ENCODE peak calls at places on chromosomes 12 and 14, in seven cellular contexts. One of them, this sample, is unnamed.

GRCh38 chr12:54723653-54724256 is 75.6 kb upstream of the DCD start:
- DNase-seq in CD4-positive, alpha-beta T cell: peak; percentile 8
- DNase-seq in right atrium auricular region: no peak
- DNase-seq in Calu3: peak; percentile 21
- DNase-seq in adrenal gland: no peak
- DNase-seq in A673: peak; percentile 75
- DNase-seq in A549: no peak
- DNase-seq in this sample: no peak

GRCh38 chr14:71698027-71698426 is 234.2 kb upstream of the RGS6 start:
- DNase-seq in Calu3: no peak
- DNase-seq in A673: no peak
- DNase-seq in adrenal gland: no peak
- DNase-seq in A549: no peak
- DNase-seq in CD4-positive, alpha-beta T cell: no peak
- DNase-seq in right atrium auricular region: no peak
- DNase-seq in this sample: no peak

GRCh38 chr12:77615331-77615730 is 215.4 kb upstream of the NAV3 start:
- DNase-seq in A673: peak; percentile 55
- DNase-seq in right atrium auricular region: no peak
- DNase-seq in A549: no peak
- DNase-seq in adrenal gland: no peak
- DNase-seq in Calu3: no peak
- DNase-seq in CD4-positive, alpha-beta T cell: no peak
- DNase-seq in this sample: no peak

GRCh38 chr14:41482861-41483260 is 123.8 kb upstream of the LRFN5 start:
- DNase-seq in adrenal gland: no peak
- DNase-seq in A673: no peak
- DNase-seq in CD4-positive, alpha-beta T cell: no peak
- DNase-seq in Calu3: no peak
- DNase-seq in A549: no peak
- DNase-seq in right atrium auricular region: no peak
- DNase-seq in this sample: no peak

GRCh38 chr14:76929927-76930326 is 98.6 kb downstream of the IRF2BPL start:
- DNase-seq in Calu3: no peak
- DNase-seq in A549: no peak
- DNase-seq in adrenal gland: peak; percentile 87
- DNase-seq in CD4-positive, alpha-beta T cell: peak; percentile 43
- DNase-seq in A673: no peak
- DNase-seq in right atrium auricular region: no peak
- DNase-seq in this sample: no peak

GRCh38 chr14:105010106-105010505 is 10.8 kb downstream of the CDCA4 start:
- DNase-seq in A549: no peak
- DNase-seq in adrenal gland: no peak
- DNase-seq in CD4-positive, alpha-beta T cell: no peak
- DNase-seq in A673: no peak
- DNase-seq in right atrium auricular region: no peak
- DNase-seq in Calu3: no peak
- DNase-seq in this sample: no peak

GRCh38 chr12:92740421-92740820 is 37.6 kb downstream of the PLEKHG7 start:
- DNase-seq in right atrium auricular region: no peak
- DNase-seq in Calu3: no peak
- DNase-seq in CD4-positive, alpha-beta T cell: no peak
- DNase-seq in A549: no peak
- DNase-seq in A673: no peak
- DNase-seq in adrenal gland: no peak
- DNase-seq in this sample: no peak

GRCh38 chr14:100640481-100641273 is 53.5 kb upstream of the BEGAIN start:
- DNase-seq in A549: no peak
- DNase-seq in A673: no peak
- DNase-seq in right atrium auricular region: no peak
- DNase-seq in Calu3: no peak
- DNase-seq in CD4-positive, alpha-beta T cell: peak; percentile 74
- DNase-seq in adrenal gland: no peak
- DNase-seq in this sample: no peak

GRCh38 chr14:52458721-52459085 is 93.6 kb downstream of the TXNDC16 start:
- DNase-seq in right atrium auricular region: no peak
- DNase-seq in Calu3: no peak
- DNase-seq in CD4-positive, alpha-beta T cell: no peak
- DNase-seq in adrenal gland: no peak
- DNase-seq in A549: no peak
- DNase-seq in A673: no peak
- DNase-seq in this sample: no peak

GRCh38 chr14:20631821-20632389 is 9.6 kb downstream of the OR6S1 start:
- DNase-seq in adrenal gland: peak; percentile 63
- DNase-seq in A673: peak; percentile 45
- DNase-seq in Calu3: peak; percentile 74
- DNase-seq in right atrium auricular region: no peak
- DNase-seq in CD4-positive, alpha-beta T cell: no peak
- DNase-seq in A549: peak; percentile 71
- DNase-seq in this sample: no peak

GRCh38 chr14:77026930-77027537 is 1.5 kb downstream of the IRF2BPL start:
- DNase-seq in A549: no peak
- DNase-seq in A673: peak; percentile 82
- DNase-seq in adrenal gland: peak; percentile 40
- DNase-seq in right atrium auricular region: no peak
- DNase-seq in CD4-positive, alpha-beta T cell: peak; percentile 54
- DNase-seq in Calu3: peak; percentile 56
- DNase-seq in this sample: no peak

GRCh38 chr12:68207276-68207675 is 18.3 kb downstream of the IL26 start:
- DNase-seq in adrenal gland: no peak
- DNase-seq in CD4-positive, alpha-beta T cell: no peak
- DNase-seq in right atrium auricular region: no peak
- DNase-seq in Calu3: no peak
- DNase-seq in A549: no peak
- DNase-seq in A673: no peak
- DNase-seq in this sample: no peak

GRCh38 chr12:86334071-86334470 is 77.9 kb upstream of the MGAT4C start:
- DNase-seq in adrenal gland: no peak
- DNase-seq in right atrium auricular region: no peak
- DNase-seq in CD4-positive, alpha-beta T cell: no peak
- DNase-seq in A673: no peak
- DNase-seq in Calu3: no peak
- DNase-seq in A549: no peak
- DNase-seq in this sample: no peak

GRCh38 chr14:71468701-71469100 is 463.5 kb upstream of the RGS6 start:
- DNase-seq in right atrium auricular region: no peak
- DNase-seq in Calu3: no peak
- DNase-seq in A549: no peak
- DNase-seq in A673: no peak
- DNase-seq in adrenal gland: no peak
- DNase-seq in CD4-positive, alpha-beta T cell: no peak
- DNase-seq in this sample: no peak

GRCh38 chr14:70027785-70028428 is 148.7 kb downstream of the SMOC1 start:
- DNase-seq in Calu3: peak; percentile 87
- DNase-seq in adrenal gland: peak; percentile 72
- DNase-seq in CD4-positive, alpha-beta T cell: peak; percentile 41
- DNase-seq in A549: peak; percentile 81
- DNase-seq in A673: peak; percentile 65
- DNase-seq in right atrium auricular region: peak; percentile 70
- DNase-seq in this sample: peak; percentile 90

GRCh38 chr12:118332511-118332910 is 40.2 kb downstream of the TAOK3 start:
- DNase-seq in right atrium auricular region: no peak
- DNase-seq in A549: no peak
- DNase-seq in A673: peak; percentile 84
- DNase-seq in Calu3: no peak
- DNase-seq in adrenal gland: no peak
- DNase-seq in CD4-positive, alpha-beta T cell: no peak
- DNase-seq in this sample: no peak

GRCh38 chr12:71797506-71797905 is 42.1 kb upstream of the TBC1D15 start:
- DNase-seq in right atrium auricular region: no peak
- DNase-seq in CD4-positive, alpha-beta T cell: no peak
- DNase-seq in A673: no peak
- DNase-seq in A549: no peak
- DNase-seq in Calu3: no peak
- DNase-seq in adrenal gland: no peak
- DNase-seq in this sample: no peak

GRCh38 chr12:105198961-105199360 is 37.0 kb downstream of the APPL2 start:
- DNase-seq in adrenal gland: peak; percentile 46
- DNase-seq in Calu3: no peak
- DNase-seq in right atrium auricular region: no peak
- DNase-seq in A673: no peak
- DNase-seq in CD4-positive, alpha-beta T cell: no peak
- DNase-seq in A549: no peak
- DNase-seq in this sample: no peak

GRCh38 chr12:116818341-116818856 is 62.8 kb downstream of the HRK start:
- DNase-seq in CD4-positive, alpha-beta T cell: peak; percentile 13
- DNase-seq in Calu3: no peak
- DNase-seq in A549: no peak
- DNase-seq in A673: peak; percentile 23
- DNase-seq in adrenal gland: peak; percentile 65
- DNase-seq in right atrium auricular region: peak; percentile 73
- DNase-seq in this sample: no peak

GRCh38 chr12:117188961-117189724 is 1.1 kb downstream of the FBXO21 start:
- DNase-seq in right atrium auricular region: no peak
- DNase-seq in CD4-positive, alpha-beta T cell: no peak
- DNase-seq in adrenal gland: peak; percentile 59
- DNase-seq in A549: no peak
- DNase-seq in Calu3: no peak
- DNase-seq in A673: peak; percentile 22
- DNase-seq in this sample: no peak

GRCh38 chr12:52260351-52261210 is 13.9 kb upstream of the KRT86 start:
- DNase-seq in CD4-positive, alpha-beta T cell: no peak
- DNase-seq in A549: no peak
- DNase-seq in A673: no peak
- DNase-seq in Calu3: no peak
- DNase-seq in right atrium auricular region: no peak
- DNase-seq in adrenal gland: no peak
- DNase-seq in this sample: no peak

GRCh38 chr12:54166543-54167499 is 22.0 kb downstream of the SMUG1 start:
- DNase-seq in Calu3: no peak
- DNase-seq in CD4-positive, alpha-beta T cell: no peak
- DNase-seq in right atrium auricular region: no peak
- DNase-seq in A549: no peak
- DNase-seq in adrenal gland: no peak
- DNase-seq in A673: no peak
- DNase-seq in this sample: no peak

GRCh38 chr14:94043111-94043755 is 17.1 kb downstream of the OTUB2 start:
- DNase-seq in right atrium auricular region: no peak
- DNase-seq in Calu3: no peak
- DNase-seq in adrenal gland: no peak
- DNase-seq in A673: no peak
- DNase-seq in A549: no peak
- DNase-seq in CD4-positive, alpha-beta T cell: no peak
- DNase-seq in this sample: no peak

GRCh38 chr12:77855548-77855947 is 24.9 kb downstream of the NAV3 start:
- DNase-seq in right atrium auricular region: no peak
- DNase-seq in A673: no peak
- DNase-seq in adrenal gland: no peak
- DNase-seq in Calu3: no peak
- DNase-seq in CD4-positive, alpha-beta T cell: no peak
- DNase-seq in A549: no peak
- DNase-seq in this sample: no peak

GRCh38 chr12:750356-751191 is 1.8 kb upstream of the WNK1 start:
- DNase-seq in right atrium auricular region: no peak
- DNase-seq in A673: no peak
- DNase-seq in A549: no peak
- DNase-seq in Calu3: no peak
- DNase-seq in adrenal gland: no peak
- DNase-seq in CD4-positive, alpha-beta T cell: no peak
- DNase-seq in this sample: no peak

GRCh38 chr14:72075649-72076334 is 143.6 kb downstream of the RGS6 start:
- DNase-seq in adrenal gland: no peak
- DNase-seq in CD4-positive, alpha-beta T cell: no peak
- DNase-seq in A673: no peak
- DNase-seq in right atrium auricular region: no peak
- DNase-seq in Calu3: no peak
- DNase-seq in A549: no peak
- DNase-seq in this sample: no peak

GRCh38 chr12:41368006-41368405 is 179.9 kb downstream of the PDZRN4 start:
- DNase-seq in A549: no peak
- DNase-seq in right atrium auricular region: no peak
- DNase-seq in Calu3: no peak
- DNase-seq in CD4-positive, alpha-beta T cell: no peak
- DNase-seq in adrenal gland: no peak
- DNase-seq in A673: peak; percentile 23
- DNase-seq in this sample: no peak

DNA sequence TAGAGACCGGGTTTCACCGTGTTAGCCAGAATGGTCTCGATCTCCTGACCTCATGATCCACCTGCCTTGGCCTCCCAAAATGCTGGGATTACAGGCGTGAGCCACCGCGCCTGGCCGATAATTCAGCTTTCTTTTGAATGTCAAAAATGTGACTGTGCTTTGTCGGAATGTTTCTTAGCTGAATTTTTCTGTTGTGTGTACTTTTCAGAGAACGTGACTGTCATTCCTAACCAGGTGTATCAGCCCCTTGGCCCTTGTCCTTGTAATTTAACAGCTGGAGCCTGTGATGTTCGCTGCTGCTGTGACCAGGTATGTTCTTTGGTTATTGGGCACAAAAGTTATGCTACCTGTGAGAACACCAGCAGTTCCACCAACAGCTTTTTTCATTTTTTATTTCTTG is 8.1 kb downstream of the TCTN2 start:
- DNase-seq in A673: no peak
- DNase-seq in right atrium auricular region: no peak
- DNase-seq in adrenal gland: no peak
- DNase-seq in Calu3: no peak
- DNase-seq in A549: no peak
- DNase-seq in CD4-positive, alpha-beta T cell: no peak
- DNase-seq in this sample: no peak
- TF ChIP-seq CTCF in A673: no peak
- TF ChIP-seq CTCF in right atrium auricular region: no peak
- TF ChIP-seq CTCF in adrenal gland: no peak
- TF ChIP-seq CTCF in Calu3: no peak
- TF ChIP-seq CTCF in A549: no peak
- TF ChIP-seq CTCF in CD4-positive, alpha-beta T cell: no peak
- TF ChIP-seq CTCF in this sample: no peak

GRCh38 chr14:58884442-58884841 is 246.7 kb downstream of the DACT1 start:
- DNase-seq in right atrium auricular region: no peak
- DNase-seq in CD4-positive, alpha-beta T cell: no peak
- DNase-seq in A673: no peak
- DNase-seq in adrenal gland: no peak
- DNase-seq in Calu3: no peak
- DNase-seq in A549: no peak
- DNase-seq in this sample: no peak
- TF ChIP-seq CTCF in right atrium auricular region: no peak
- TF ChIP-seq CTCF in CD4-positive, alpha-beta T cell: no peak
- TF ChIP-seq CTCF in A673: peak; percentile 43
- TF ChIP-seq CTCF in adrenal gland: peak; percentile 27
- TF ChIP-seq CTCF in Calu3: no peak
- TF ChIP-seq CTCF in A549: peak; percentile 21
- TF ChIP-seq CTCF in this sample: peak; percentile 41

DNA sequence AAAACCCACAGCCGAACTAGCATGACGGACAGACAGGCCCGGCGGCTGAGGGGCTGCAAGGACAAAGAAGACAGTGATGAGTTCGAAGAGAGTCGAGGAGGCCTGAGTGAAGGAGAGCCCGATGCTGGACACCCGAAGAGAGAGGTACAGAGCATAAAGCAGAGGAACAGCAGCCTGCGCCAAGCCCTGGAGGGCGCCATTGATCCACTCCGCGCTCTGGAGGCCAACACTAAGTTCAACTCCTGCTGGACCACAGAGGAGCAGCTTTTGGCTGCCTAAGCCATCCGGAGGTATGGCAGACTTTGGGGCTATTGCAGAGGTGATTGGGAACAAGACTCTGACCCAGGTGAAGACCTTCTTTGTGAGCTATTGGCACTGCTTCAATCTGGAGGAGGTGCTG is 7.8 kb upstream of the PLXNC1 start:
- DNase-seq in right atrium auricular region: no peak
- DNase-seq in adrenal gland: no peak
- DNase-seq in A673: no peak
- DNase-seq in Calu3: no peak
- DNase-seq in CD4-positive, alpha-beta T cell: peak; percentile 37
- DNase-seq in A549: no peak
- DNase-seq in this sample: no peak
- TF ChIP-seq CTCF in right atrium auricular region: no peak
- TF ChIP-seq CTCF in adrenal gland: peak; percentile 15
- TF ChIP-seq CTCF in A673: peak; percentile 56
- TF ChIP-seq CTCF in Calu3: no peak
- TF ChIP-seq CTCF in CD4-positive, alpha-beta T cell: peak; percentile 34
- TF ChIP-seq CTCF in A549: peak; percentile 28
- TF ChIP-seq CTCF in this sample: peak; percentile 38

GRCh38 chr14:99609245-99610117 is 5.5 kb upstream of the CCDC85C start:
- DNase-seq in A549: peak; percentile 68
- DNase-seq in CD4-positive, alpha-beta T cell: no peak
- DNase-seq in A673: no peak
- DNase-seq in right atrium auricular region: no peak
- DNase-seq in adrenal gland: no peak
- DNase-seq in Calu3: no peak
- DNase-seq in this sample: no peak
- TF ChIP-seq CTCF in A549: peak; percentile 53
- TF ChIP-seq CTCF in CD4-positive, alpha-beta T cell: peak; percentile 68
- TF ChIP-seq CTCF in A673: no peak
- TF ChIP-seq CTCF in right atrium auricular region: no peak
- TF ChIP-seq CTCF in adrenal gland: no peak
- TF ChIP-seq CTCF in Calu3: no peak
- TF ChIP-seq CTCF in this sample: no peak